ENCODE peak calls at places on chromosomes 5 and 9, in six cellular contexts. One of them, this sample, is unnamed.

GRCh38 chr9:5832093-5832542 is 799 bp downstream of the ERMP1 start:
- DNase-seq in prostate gland: no peak
- DNase-seq in amniotic epithelial cell: peak; percentile 37
- DNase-seq in hepatic stellate cell: peak; percentile 12
- DNase-seq in left ventricle myocardium inferior: no peak
- DNase-seq in activated CD4-positive, alpha-beta memory T cell treated with anti-CD3 and anti-CD28 coated beads, Interleukin-2, amount 10 ng/mL, durations not matched to agents 7 days and 5 days: no peak
- DNase-seq in this sample: peak; percentile 51

GRCh38 chr9:92044945-92045344 is 70.3 kb downstream of the SPTLC1 start:
- DNase-seq in prostate gland: no peak
- DNase-seq in amniotic epithelial cell: no peak
- DNase-seq in hepatic stellate cell: no peak
- DNase-seq in left ventricle myocardium inferior: no peak
- DNase-seq in activated CD4-positive, alpha-beta memory T cell treated with anti-CD3 and anti-CD28 coated beads, Interleukin-2, amount 10 ng/mL, durations not matched to agents 7 days and 5 days: no peak
- DNase-seq in this sample: no peak

GRCh38 chr5:96657068-96657467 is 5.1 kb upstream of the CAST start:
- DNase-seq in prostate gland: no peak
- DNase-seq in amniotic epithelial cell: peak; percentile 92
- DNase-seq in hepatic stellate cell: peak; percentile 77
- DNase-seq in left ventricle myocardium inferior: no peak
- DNase-seq in activated CD4-positive, alpha-beta memory T cell treated with anti-CD3 and anti-CD28 coated beads, Interleukin-2, amount 10 ng/mL, durations not matched to agents 7 days and 5 days: peak; percentile 80
- DNase-seq in this sample: no peak

GRCh38 chr5:134874831-134875655 is 872 bp downstream of the TXNDC15 start:
- DNase-seq in prostate gland: peak; percentile 14
- DNase-seq in amniotic epithelial cell: peak; percentile 88
- DNase-seq in hepatic stellate cell: peak; percentile 82
- DNase-seq in left ventricle myocardium inferior: peak; percentile 66
- DNase-seq in activated CD4-positive, alpha-beta memory T cell treated with anti-CD3 and anti-CD28 coated beads, Interleukin-2, amount 10 ng/mL, durations not matched to agents 7 days and 5 days: peak; percentile 52
- DNase-seq in this sample: peak; percentile 44

GRCh38 chr9:16132513-16132912 is 579.7 kb downstream of the CCDC171 start:
- DNase-seq in prostate gland: no peak
- DNase-seq in amniotic epithelial cell: peak; percentile 69
- DNase-seq in hepatic stellate cell: no peak
- DNase-seq in left ventricle myocardium inferior: no peak
- DNase-seq in activated CD4-positive, alpha-beta memory T cell treated with anti-CD3 and anti-CD28 coated beads, Interleukin-2, amount 10 ng/mL, durations not matched to agents 7 days and 5 days: no peak
- DNase-seq in this sample: no peak

GRCh38 chr5:107526263-107526937 is 144.3 kb downstream of the EFNA5 start:
- DNase-seq in prostate gland: no peak
- DNase-seq in amniotic epithelial cell: no peak
- DNase-seq in hepatic stellate cell: no peak
- DNase-seq in left ventricle myocardium inferior: no peak
- DNase-seq in activated CD4-positive, alpha-beta memory T cell treated with anti-CD3 and anti-CD28 coated beads, Interleukin-2, amount 10 ng/mL, durations not matched to agents 7 days and 5 days: no peak
- DNase-seq in this sample: no peak

GRCh38 chr5:52342361-52342760 is 445.4 kb upstream of the ITGA1 start:
- DNase-seq in prostate gland: no peak
- DNase-seq in amniotic epithelial cell: no peak
- DNase-seq in hepatic stellate cell: no peak
- DNase-seq in left ventricle myocardium inferior: no peak
- DNase-seq in activated CD4-positive, alpha-beta memory T cell treated with anti-CD3 and anti-CD28 coated beads, Interleukin-2, amount 10 ng/mL, durations not matched to agents 7 days and 5 days: no peak
- DNase-seq in this sample: peak; percentile 26

GRCh38 chr5:73899055-73899454 is 273.1 kb downstream of the ARHGEF28 start:
- DNase-seq in prostate gland: no peak
- DNase-seq in amniotic epithelial cell: no peak
- DNase-seq in hepatic stellate cell: no peak
- DNase-seq in left ventricle myocardium inferior: no peak
- DNase-seq in activated CD4-positive, alpha-beta memory T cell treated with anti-CD3 and anti-CD28 coated beads, Interleukin-2, amount 10 ng/mL, durations not matched to agents 7 days and 5 days: no peak
- DNase-seq in this sample: no peak

GRCh38 chr9:96646081-96646991 is 8.8 kb downstream of the PRXL2C start:
- DNase-seq in prostate gland: no peak
- DNase-seq in amniotic epithelial cell: peak; percentile 72
- DNase-seq in hepatic stellate cell: no peak
- DNase-seq in left ventricle myocardium inferior: no peak
- DNase-seq in activated CD4-positive, alpha-beta memory T cell treated with anti-CD3 and anti-CD28 coated beads, Interleukin-2, amount 10 ng/mL, durations not matched to agents 7 days and 5 days: no peak
- DNase-seq in this sample: no peak

GRCh38 chr9:79578891-79579290 is 7.1 kb downstream of the TLE4 start:
- DNase-seq in prostate gland: no peak
- DNase-seq in amniotic epithelial cell: no peak
- DNase-seq in hepatic stellate cell: no peak
- DNase-seq in left ventricle myocardium inferior: no peak
- DNase-seq in activated CD4-positive, alpha-beta memory T cell treated with anti-CD3 and anti-CD28 coated beads, Interleukin-2, amount 10 ng/mL, durations not matched to agents 7 days and 5 days: no peak
- DNase-seq in this sample: no peak

GRCh38 chr9:81575976-81576375 is 113.4 kb downstream of the TLE1 start:
- DNase-seq in prostate gland: no peak
- DNase-seq in amniotic epithelial cell: peak; percentile 46
- DNase-seq in hepatic stellate cell: no peak
- DNase-seq in left ventricle myocardium inferior: no peak
- DNase-seq in activated CD4-positive, alpha-beta memory T cell treated with anti-CD3 and anti-CD28 coated beads, Interleukin-2, amount 10 ng/mL, durations not matched to agents 7 days and 5 days: no peak
- DNase-seq in this sample: no peak

GRCh38 chr9:20314981-20315380 is 307.3 kb downstream of the MLLT3 start:
- DNase-seq in prostate gland: no peak
- DNase-seq in amniotic epithelial cell: peak; percentile 22
- DNase-seq in hepatic stellate cell: no peak
- DNase-seq in left ventricle myocardium inferior: no peak
- DNase-seq in activated CD4-positive, alpha-beta memory T cell treated with anti-CD3 and anti-CD28 coated beads, Interleukin-2, amount 10 ng/mL, durations not matched to agents 7 days and 5 days: no peak
- DNase-seq in this sample: no peak

GRCh38 chr9:93177676-93178075 is 6.3 kb upstream of the WNK2 start:
- DNase-seq in prostate gland: no peak
- DNase-seq in amniotic epithelial cell: no peak
- DNase-seq in hepatic stellate cell: no peak
- DNase-seq in left ventricle myocardium inferior: no peak
- DNase-seq in activated CD4-positive, alpha-beta memory T cell treated with anti-CD3 and anti-CD28 coated beads, Interleukin-2, amount 10 ng/mL, durations not matched to agents 7 days and 5 days: no peak
- DNase-seq in this sample: no peak

GRCh38 chr9:38343037-38343436 is 49.5 kb upstream of the ALDH1B1 start:
- DNase-seq in prostate gland: no peak
- DNase-seq in amniotic epithelial cell: no peak
- DNase-seq in hepatic stellate cell: no peak
- DNase-seq in left ventricle myocardium inferior: no peak
- DNase-seq in activated CD4-positive, alpha-beta memory T cell treated with anti-CD3 and anti-CD28 coated beads, Interleukin-2, amount 10 ng/mL, durations not matched to agents 7 days and 5 days: no peak
- DNase-seq in this sample: no peak

GRCh38 chr9:28539432-28539831 is 966.2 kb upstream of the C9orf72 start:
- DNase-seq in prostate gland: no peak
- DNase-seq in amniotic epithelial cell: no peak
- DNase-seq in hepatic stellate cell: no peak
- DNase-seq in left ventricle myocardium inferior: no peak
- DNase-seq in activated CD4-positive, alpha-beta memory T cell treated with anti-CD3 and anti-CD28 coated beads, Interleukin-2, amount 10 ng/mL, durations not matched to agents 7 days and 5 days: no peak
- DNase-seq in this sample: no peak

GRCh38 chr5:123091988-123092583 is 3.0 kb downstream of the PRDM6 start:
- DNase-seq in prostate gland: no peak
- DNase-seq in amniotic epithelial cell: no peak
- DNase-seq in hepatic stellate cell: no peak
- DNase-seq in left ventricle myocardium inferior: no peak
- DNase-seq in activated CD4-positive, alpha-beta memory T cell treated with anti-CD3 and anti-CD28 coated beads, Interleukin-2, amount 10 ng/mL, durations not matched to agents 7 days and 5 days: no peak
- DNase-seq in this sample: no peak

GRCh38 chr5:164362021-164362420 is 856.6 kb downstream of the MAT2B start:
- DNase-seq in prostate gland: no peak
- DNase-seq in amniotic epithelial cell: no peak
- DNase-seq in hepatic stellate cell: no peak
- DNase-seq in left ventricle myocardium inferior: no peak
- DNase-seq in activated CD4-positive, alpha-beta memory T cell treated with anti-CD3 and anti-CD28 coated beads, Interleukin-2, amount 10 ng/mL, durations not matched to agents 7 days and 5 days: no peak
- DNase-seq in this sample: no peak

GRCh38 chr9:70902705-70903131 is 218.7 kb downstream of the TRPM3 start:
- DNase-seq in prostate gland: no peak
- DNase-seq in amniotic epithelial cell: peak; percentile 99
- DNase-seq in hepatic stellate cell: peak; percentile 42
- DNase-seq in left ventricle myocardium inferior: no peak
- DNase-seq in activated CD4-positive, alpha-beta memory T cell treated with anti-CD3 and anti-CD28 coated beads, Interleukin-2, amount 10 ng/mL, durations not matched to agents 7 days and 5 days: no peak
- DNase-seq in this sample: no peak

GRCh38 chr5:125228358-125228757 is 481.9 kb upstream of the ZNF608 start:
- DNase-seq in prostate gland: no peak
- DNase-seq in amniotic epithelial cell: no peak
- DNase-seq in hepatic stellate cell: no peak
- DNase-seq in left ventricle myocardium inferior: no peak
- DNase-seq in activated CD4-positive, alpha-beta memory T cell treated with anti-CD3 and anti-CD28 coated beads, Interleukin-2, amount 10 ng/mL, durations not matched to agents 7 days and 5 days: no peak
- DNase-seq in this sample: no peak

GRCh38 chr9:129954868-129955550 is 88.0 kb downstream of the FNBP1 start:
- DNase-seq in prostate gland: no peak
- DNase-seq in amniotic epithelial cell: peak; percentile 79
- DNase-seq in hepatic stellate cell: no peak
- DNase-seq in left ventricle myocardium inferior: no peak
- DNase-seq in activated CD4-positive, alpha-beta memory T cell treated with anti-CD3 and anti-CD28 coated beads, Interleukin-2, amount 10 ng/mL, durations not matched to agents 7 days and 5 days: no peak
- DNase-seq in this sample: no peak

GRCh38 chr5:181109489-181110013 is 21.4 kb downstream of the OR2V1 start:
- DNase-seq in prostate gland: no peak
- DNase-seq in amniotic epithelial cell: no peak
- DNase-seq in hepatic stellate cell: no peak
- DNase-seq in left ventricle myocardium inferior: no peak
- DNase-seq in activated CD4-positive, alpha-beta memory T cell treated with anti-CD3 and anti-CD28 coated beads, Interleukin-2, amount 10 ng/mL, durations not matched to agents 7 days and 5 days: no peak
- DNase-seq in this sample: no peak